ENCODE peak calls at places on chromosomes 1 and 21, in eight cellular contexts. One of them, this sample, is unnamed.

GRCh38 chr1:64743954-64744491 is 852 bp upstream of the RAVER2 start:
- DNase-seq in stimulated activated naive CD8-positive, alpha-beta T cell treated with anti-CD3 and anti-CD28 coated beads, Interleukin-15, Interleukin-2, amounts not matched to agents 100 U/mL and 50 U/mL, for 24 hours: no peak
- DNase-seq in GM18507: no peak
- DNase-seq in stimulated activated CD8-positive, alpha-beta memory T cell treated with anti-CD3 and anti-CD28 coated beads, Interleukin-4, amount 100 ng/mL, for 1 hour: no peak
- DNase-seq in GM23248: no peak
- DNase-seq in NCI-H345: peak; percentile 45
- DNase-seq in activated T-cell treated with anti-CD3 and anti-CD28 coated beads for 1 hour: no peak
- DNase-seq in ELF-1: no peak
- DNase-seq in this sample: no peak

GRCh38 chr1:235917267-235917811 is 50.6 kb upstream of the LYST start:
- DNase-seq in stimulated activated naive CD8-positive, alpha-beta T cell treated with anti-CD3 and anti-CD28 coated beads, Interleukin-15, Interleukin-2, amounts not matched to agents 100 U/mL and 50 U/mL, for 24 hours: peak; percentile 63
- DNase-seq in GM18507: no peak
- DNase-seq in stimulated activated CD8-positive, alpha-beta memory T cell treated with anti-CD3 and anti-CD28 coated beads, Interleukin-4, amount 100 ng/mL, for 1 hour: peak; percentile 33
- DNase-seq in GM23248: peak; percentile 99
- DNase-seq in NCI-H345: peak; percentile 57
- DNase-seq in activated T-cell treated with anti-CD3 and anti-CD28 coated beads for 1 hour: peak; percentile 24
- DNase-seq in ELF-1: no peak
- DNase-seq in this sample: peak; percentile 99

GRCh38 chr21:35298757-35299156 is 249.7 kb upstream of the RUNX1 start:
- DNase-seq in stimulated activated naive CD8-positive, alpha-beta T cell treated with anti-CD3 and anti-CD28 coated beads, Interleukin-15, Interleukin-2, amounts not matched to agents 100 U/mL and 50 U/mL, for 24 hours: no peak
- DNase-seq in GM18507: no peak
- DNase-seq in stimulated activated CD8-positive, alpha-beta memory T cell treated with anti-CD3 and anti-CD28 coated beads, Interleukin-4, amount 100 ng/mL, for 1 hour: no peak
- DNase-seq in GM23248: peak; percentile 1
- DNase-seq in NCI-H345: no peak
- DNase-seq in activated T-cell treated with anti-CD3 and anti-CD28 coated beads for 1 hour: no peak
- DNase-seq in ELF-1: no peak
- DNase-seq in this sample: no peak

GRCh38 chr21:15001773-15002647 is 62.8 kb downstream of the NRIP1 start:
- DNase-seq in stimulated activated naive CD8-positive, alpha-beta T cell treated with anti-CD3 and anti-CD28 coated beads, Interleukin-15, Interleukin-2, amounts not matched to agents 100 U/mL and 50 U/mL, for 24 hours: no peak
- DNase-seq in GM18507: no peak
- DNase-seq in stimulated activated CD8-positive, alpha-beta memory T cell treated with anti-CD3 and anti-CD28 coated beads, Interleukin-4, amount 100 ng/mL, for 1 hour: no peak
- DNase-seq in GM23248: no peak
- DNase-seq in NCI-H345: no peak
- DNase-seq in activated T-cell treated with anti-CD3 and anti-CD28 coated beads for 1 hour: no peak
- DNase-seq in ELF-1: no peak
- DNase-seq in this sample: no peak

GRCh38 chr1:33872275-33872674 is 8.4 kb downstream of the HMGB4 start:
- DNase-seq in stimulated activated naive CD8-positive, alpha-beta T cell treated with anti-CD3 and anti-CD28 coated beads, Interleukin-15, Interleukin-2, amounts not matched to agents 100 U/mL and 50 U/mL, for 24 hours: no peak
- DNase-seq in GM18507: no peak
- DNase-seq in stimulated activated CD8-positive, alpha-beta memory T cell treated with anti-CD3 and anti-CD28 coated beads, Interleukin-4, amount 100 ng/mL, for 1 hour: no peak
- DNase-seq in GM23248: no peak
- DNase-seq in NCI-H345: no peak
- DNase-seq in activated T-cell treated with anti-CD3 and anti-CD28 coated beads for 1 hour: no peak
- DNase-seq in ELF-1: no peak
- DNase-seq in this sample: no peak

GRCh38 chr21:41976611-41977010 is 22.8 kb upstream of the C2CD2 start:
- DNase-seq in stimulated activated naive CD8-positive, alpha-beta T cell treated with anti-CD3 and anti-CD28 coated beads, Interleukin-15, Interleukin-2, amounts not matched to agents 100 U/mL and 50 U/mL, for 24 hours: no peak
- DNase-seq in GM18507: no peak
- DNase-seq in stimulated activated CD8-positive, alpha-beta memory T cell treated with anti-CD3 and anti-CD28 coated beads, Interleukin-4, amount 100 ng/mL, for 1 hour: no peak
- DNase-seq in GM23248: no peak
- DNase-seq in NCI-H345: no peak
- DNase-seq in activated T-cell treated with anti-CD3 and anti-CD28 coated beads for 1 hour: no peak
- DNase-seq in ELF-1: no peak
- DNase-seq in this sample: no peak

GRCh38 chr1:234538062-234538731 is 59.2 kb upstream of the TARBP1 start:
- DNase-seq in stimulated activated naive CD8-positive, alpha-beta T cell treated with anti-CD3 and anti-CD28 coated beads, Interleukin-15, Interleukin-2, amounts not matched to agents 100 U/mL and 50 U/mL, for 24 hours: no peak
- DNase-seq in GM18507: no peak
- DNase-seq in stimulated activated CD8-positive, alpha-beta memory T cell treated with anti-CD3 and anti-CD28 coated beads, Interleukin-4, amount 100 ng/mL, for 1 hour: no peak
- DNase-seq in GM23248: no peak
- DNase-seq in NCI-H345: no peak
- DNase-seq in activated T-cell treated with anti-CD3 and anti-CD28 coated beads for 1 hour: no peak
- DNase-seq in ELF-1: no peak
- DNase-seq in this sample: no peak

GRCh38 chr1:117584181-117584580 is 21.7 kb upstream of the TENT5C start:
- DNase-seq in stimulated activated naive CD8-positive, alpha-beta T cell treated with anti-CD3 and anti-CD28 coated beads, Interleukin-15, Interleukin-2, amounts not matched to agents 100 U/mL and 50 U/mL, for 24 hours: no peak
- DNase-seq in GM18507: no peak
- DNase-seq in stimulated activated CD8-positive, alpha-beta memory T cell treated with anti-CD3 and anti-CD28 coated beads, Interleukin-4, amount 100 ng/mL, for 1 hour: no peak
- DNase-seq in GM23248: no peak
- DNase-seq in NCI-H345: no peak
- DNase-seq in activated T-cell treated with anti-CD3 and anti-CD28 coated beads for 1 hour: no peak
- DNase-seq in ELF-1: no peak
- DNase-seq in this sample: no peak

GRCh38 chr1:240914506-240914905 is 302.6 kb upstream of the GREM2 start:
- DNase-seq in stimulated activated naive CD8-positive, alpha-beta T cell treated with anti-CD3 and anti-CD28 coated beads, Interleukin-15, Interleukin-2, amounts not matched to agents 100 U/mL and 50 U/mL, for 24 hours: no peak
- DNase-seq in GM18507: no peak
- DNase-seq in stimulated activated CD8-positive, alpha-beta memory T cell treated with anti-CD3 and anti-CD28 coated beads, Interleukin-4, amount 100 ng/mL, for 1 hour: no peak
- DNase-seq in GM23248: no peak
- DNase-seq in NCI-H345: no peak
- DNase-seq in activated T-cell treated with anti-CD3 and anti-CD28 coated beads for 1 hour: no peak
- DNase-seq in ELF-1: no peak
- DNase-seq in this sample: no peak

GRCh38 chr1:117093870-117094621 is 27.5 kb downstream of the TRIM45 start:
- DNase-seq in stimulated activated naive CD8-positive, alpha-beta T cell treated with anti-CD3 and anti-CD28 coated beads, Interleukin-15, Interleukin-2, amounts not matched to agents 100 U/mL and 50 U/mL, for 24 hours: peak; percentile 31
- DNase-seq in GM18507: no peak
- DNase-seq in stimulated activated CD8-positive, alpha-beta memory T cell treated with anti-CD3 and anti-CD28 coated beads, Interleukin-4, amount 100 ng/mL, for 1 hour: peak; percentile 2
- DNase-seq in GM23248: peak; percentile 78
- DNase-seq in NCI-H345: no peak
- DNase-seq in activated T-cell treated with anti-CD3 and anti-CD28 coated beads for 1 hour: peak; percentile 9
- DNase-seq in ELF-1: peak; percentile 19
- DNase-seq in this sample: no peak

GRCh38 chr1:15053091-15053657 is 100.4 kb upstream of the TMEM51 start:
- DNase-seq in stimulated activated naive CD8-positive, alpha-beta T cell treated with anti-CD3 and anti-CD28 coated beads, Interleukin-15, Interleukin-2, amounts not matched to agents 100 U/mL and 50 U/mL, for 24 hours: no peak
- DNase-seq in GM18507: no peak
- DNase-seq in stimulated activated CD8-positive, alpha-beta memory T cell treated with anti-CD3 and anti-CD28 coated beads, Interleukin-4, amount 100 ng/mL, for 1 hour: no peak
- DNase-seq in GM23248: no peak
- DNase-seq in NCI-H345: no peak
- DNase-seq in activated T-cell treated with anti-CD3 and anti-CD28 coated beads for 1 hour: no peak
- DNase-seq in ELF-1: peak; percentile 52
- DNase-seq in this sample: no peak

GRCh38 chr1:157154291-157154690 is 16.1 kb upstream of the ETV3 start:
- DNase-seq in stimulated activated naive CD8-positive, alpha-beta T cell treated with anti-CD3 and anti-CD28 coated beads, Interleukin-15, Interleukin-2, amounts not matched to agents 100 U/mL and 50 U/mL, for 24 hours: no peak
- DNase-seq in GM18507: no peak
- DNase-seq in stimulated activated CD8-positive, alpha-beta memory T cell treated with anti-CD3 and anti-CD28 coated beads, Interleukin-4, amount 100 ng/mL, for 1 hour: no peak
- DNase-seq in GM23248: no peak
- DNase-seq in NCI-H345: no peak
- DNase-seq in activated T-cell treated with anti-CD3 and anti-CD28 coated beads for 1 hour: no peak
- DNase-seq in ELF-1: no peak
- DNase-seq in this sample: no peak

GRCh38 chr1:206573772-206574161 is 38.5 kb downstream of the EIF2D start:
- DNase-seq in stimulated activated naive CD8-positive, alpha-beta T cell treated with anti-CD3 and anti-CD28 coated beads, Interleukin-15, Interleukin-2, amounts not matched to agents 100 U/mL and 50 U/mL, for 24 hours: no peak
- DNase-seq in GM18507: no peak
- DNase-seq in stimulated activated CD8-positive, alpha-beta memory T cell treated with anti-CD3 and anti-CD28 coated beads, Interleukin-4, amount 100 ng/mL, for 1 hour: no peak
- DNase-seq in GM23248: no peak
- DNase-seq in NCI-H345: no peak
- DNase-seq in activated T-cell treated with anti-CD3 and anti-CD28 coated beads for 1 hour: no peak
- DNase-seq in ELF-1: no peak
- DNase-seq in this sample: no peak

GRCh38 chr1:185317886-185318310 is 855 bp upstream of the IVNS1ABP start:
- DNase-seq in stimulated activated naive CD8-positive, alpha-beta T cell treated with anti-CD3 and anti-CD28 coated beads, Interleukin-15, Interleukin-2, amounts not matched to agents 100 U/mL and 50 U/mL, for 24 hours: peak; percentile 77
- DNase-seq in GM18507: peak; percentile 39
- DNase-seq in stimulated activated CD8-positive, alpha-beta memory T cell treated with anti-CD3 and anti-CD28 coated beads, Interleukin-4, amount 100 ng/mL, for 1 hour: peak; percentile 51
- DNase-seq in GM23248: peak; percentile 64
- DNase-seq in NCI-H345: peak; percentile 54
- DNase-seq in activated T-cell treated with anti-CD3 and anti-CD28 coated beads for 1 hour: peak; percentile 54
- DNase-seq in ELF-1: no peak
- DNase-seq in this sample: peak; percentile 90

GRCh38 chr1:174156437-174156836 is 2.9 kb upstream of the RABGAP1L start:
- DNase-seq in stimulated activated naive CD8-positive, alpha-beta T cell treated with anti-CD3 and anti-CD28 coated beads, Interleukin-15, Interleukin-2, amounts not matched to agents 100 U/mL and 50 U/mL, for 24 hours: no peak
- DNase-seq in GM18507: no peak
- DNase-seq in stimulated activated CD8-positive, alpha-beta memory T cell treated with anti-CD3 and anti-CD28 coated beads, Interleukin-4, amount 100 ng/mL, for 1 hour: no peak
- DNase-seq in GM23248: no peak
- DNase-seq in NCI-H345: no peak
- DNase-seq in activated T-cell treated with anti-CD3 and anti-CD28 coated beads for 1 hour: no peak
- DNase-seq in ELF-1: no peak
- DNase-seq in this sample: no peak

GRCh38 chr1:55700359-55701130 is 485.4 kb upstream of the USP24 start:
- DNase-seq in stimulated activated naive CD8-positive, alpha-beta T cell treated with anti-CD3 and anti-CD28 coated beads, Interleukin-15, Interleukin-2, amounts not matched to agents 100 U/mL and 50 U/mL, for 24 hours: no peak
- DNase-seq in GM18507: no peak
- DNase-seq in stimulated activated CD8-positive, alpha-beta memory T cell treated with anti-CD3 and anti-CD28 coated beads, Interleukin-4, amount 100 ng/mL, for 1 hour: no peak
- DNase-seq in GM23248: peak; percentile 65
- DNase-seq in NCI-H345: no peak
- DNase-seq in activated T-cell treated with anti-CD3 and anti-CD28 coated beads for 1 hour: no peak
- DNase-seq in ELF-1: no peak
- DNase-seq in this sample: no peak

GRCh38 chr1:68954841-68955240 is 458.0 kb upstream of the DEPDC1 start:
- DNase-seq in stimulated activated naive CD8-positive, alpha-beta T cell treated with anti-CD3 and anti-CD28 coated beads, Interleukin-15, Interleukin-2, amounts not matched to agents 100 U/mL and 50 U/mL, for 24 hours: no peak
- DNase-seq in GM18507: no peak
- DNase-seq in stimulated activated CD8-positive, alpha-beta memory T cell treated with anti-CD3 and anti-CD28 coated beads, Interleukin-4, amount 100 ng/mL, for 1 hour: no peak
- DNase-seq in GM23248: peak; percentile 12
- DNase-seq in NCI-H345: no peak
- DNase-seq in activated T-cell treated with anti-CD3 and anti-CD28 coated beads for 1 hour: no peak
- DNase-seq in ELF-1: no peak
- DNase-seq in this sample: no peak

GRCh38 chr1:114386129-114387037 is 124.6 kb downstream of the TRIM33 start:
- DNase-seq in stimulated activated naive CD8-positive, alpha-beta T cell treated with anti-CD3 and anti-CD28 coated beads, Interleukin-15, Interleukin-2, amounts not matched to agents 100 U/mL and 50 U/mL, for 24 hours: no peak
- DNase-seq in GM18507: no peak
- DNase-seq in stimulated activated CD8-positive, alpha-beta memory T cell treated with anti-CD3 and anti-CD28 coated beads, Interleukin-4, amount 100 ng/mL, for 1 hour: no peak
- DNase-seq in GM23248: no peak
- DNase-seq in NCI-H345: no peak
- DNase-seq in activated T-cell treated with anti-CD3 and anti-CD28 coated beads for 1 hour: no peak
- DNase-seq in ELF-1: no peak
- DNase-seq in this sample: no peak

GRCh38 chr1:81113688-81114087 is 687.0 kb upstream of the ADGRL2 start:
- DNase-seq in stimulated activated naive CD8-positive, alpha-beta T cell treated with anti-CD3 and anti-CD28 coated beads, Interleukin-15, Interleukin-2, amounts not matched to agents 100 U/mL and 50 U/mL, for 24 hours: no peak
- DNase-seq in GM18507: no peak
- DNase-seq in stimulated activated CD8-positive, alpha-beta memory T cell treated with anti-CD3 and anti-CD28 coated beads, Interleukin-4, amount 100 ng/mL, for 1 hour: no peak
- DNase-seq in GM23248: no peak
- DNase-seq in NCI-H345: no peak
- DNase-seq in activated T-cell treated with anti-CD3 and anti-CD28 coated beads for 1 hour: no peak
- DNase-seq in ELF-1: no peak
- DNase-seq in this sample: no peak

GRCh38 chr21:33855190-33855589 is 60.4 kb downstream of the ATP5PO start:
- DNase-seq in stimulated activated naive CD8-positive, alpha-beta T cell treated with anti-CD3 and anti-CD28 coated beads, Interleukin-15, Interleukin-2, amounts not matched to agents 100 U/mL and 50 U/mL, for 24 hours: no peak
- DNase-seq in GM18507: no peak
- DNase-seq in stimulated activated CD8-positive, alpha-beta memory T cell treated with anti-CD3 and anti-CD28 coated beads, Interleukin-4, amount 100 ng/mL, for 1 hour: no peak
- DNase-seq in GM23248: no peak
- DNase-seq in NCI-H345: no peak
- DNase-seq in activated T-cell treated with anti-CD3 and anti-CD28 coated beads for 1 hour: no peak
- DNase-seq in ELF-1: no peak
- DNase-seq in this sample: no peak

GRCh38 chr1:192463661-192464060 is 111.9 kb upstream of the RGS1 start:
- DNase-seq in stimulated activated naive CD8-positive, alpha-beta T cell treated with anti-CD3 and anti-CD28 coated beads, Interleukin-15, Interleukin-2, amounts not matched to agents 100 U/mL and 50 U/mL, for 24 hours: no peak
- DNase-seq in GM18507: no peak
- DNase-seq in stimulated activated CD8-positive, alpha-beta memory T cell treated with anti-CD3 and anti-CD28 coated beads, Interleukin-4, amount 100 ng/mL, for 1 hour: no peak
- DNase-seq in GM23248: no peak
- DNase-seq in NCI-H345: no peak
- DNase-seq in activated T-cell treated with anti-CD3 and anti-CD28 coated beads for 1 hour: no peak
- DNase-seq in ELF-1: no peak
- DNase-seq in this sample: no peak

GRCh38 chr1:179973198-179974114 is 18.8 kb downstream of the CEP350 start:
- DNase-seq in stimulated activated naive CD8-positive, alpha-beta T cell treated with anti-CD3 and anti-CD28 coated beads, Interleukin-15, Interleukin-2, amounts not matched to agents 100 U/mL and 50 U/mL, for 24 hours: no peak
- DNase-seq in GM18507: no peak
- DNase-seq in stimulated activated CD8-positive, alpha-beta memory T cell treated with anti-CD3 and anti-CD28 coated beads, Interleukin-4, amount 100 ng/mL, for 1 hour: no peak
- DNase-seq in GM23248: no peak
- DNase-seq in NCI-H345: no peak
- DNase-seq in activated T-cell treated with anti-CD3 and anti-CD28 coated beads for 1 hour: no peak
- DNase-seq in ELF-1: no peak
- DNase-seq in this sample: no peak

GRCh38 chr1:107057197-107058133 is 991 bp downstream of the PRMT6 start:
- DNase-seq in stimulated activated naive CD8-positive, alpha-beta T cell treated with anti-CD3 and anti-CD28 coated beads, Interleukin-15, Interleukin-2, amounts not matched to agents 100 U/mL and 50 U/mL, for 24 hours: peak; percentile 66
- DNase-seq in GM18507: peak; percentile 14
- DNase-seq in stimulated activated CD8-positive, alpha-beta memory T cell treated with anti-CD3 and anti-CD28 coated beads, Interleukin-4, amount 100 ng/mL, for 1 hour: no peak
- DNase-seq in GM23248: peak; percentile 84
- DNase-seq in NCI-H345: peak; percentile 67
- DNase-seq in activated T-cell treated with anti-CD3 and anti-CD28 coated beads for 1 hour: peak; percentile 13
- DNase-seq in ELF-1: peak; percentile 72
- DNase-seq in this sample: no peak

GRCh38 chr1:65508051-65508450 is 87.6 kb downstream of the LEPR start:
- DNase-seq in stimulated activated naive CD8-positive, alpha-beta T cell treated with anti-CD3 and anti-CD28 coated beads, Interleukin-15, Interleukin-2, amounts not matched to agents 100 U/mL and 50 U/mL, for 24 hours: no peak
- DNase-seq in GM18507: no peak
- DNase-seq in stimulated activated CD8-positive, alpha-beta memory T cell treated with anti-CD3 and anti-CD28 coated beads, Interleukin-4, amount 100 ng/mL, for 1 hour: no peak
- DNase-seq in GM23248: no peak
- DNase-seq in NCI-H345: no peak
- DNase-seq in activated T-cell treated with anti-CD3 and anti-CD28 coated beads for 1 hour: no peak
- DNase-seq in ELF-1: no peak
- DNase-seq in this sample: no peak

GRCh38 chr1:3852711-3853498 is 4.1 kb downstream of the CEP104 start:
- DNase-seq in stimulated activated naive CD8-positive, alpha-beta T cell treated with anti-CD3 and anti-CD28 coated beads, Interleukin-15, Interleukin-2, amounts not matched to agents 100 U/mL and 50 U/mL, for 24 hours: no peak
- DNase-seq in GM18507: no peak
- DNase-seq in stimulated activated CD8-positive, alpha-beta memory T cell treated with anti-CD3 and anti-CD28 coated beads, Interleukin-4, amount 100 ng/mL, for 1 hour: no peak
- DNase-seq in GM23248: peak; percentile 10
- DNase-seq in NCI-H345: no peak
- DNase-seq in activated T-cell treated with anti-CD3 and anti-CD28 coated beads for 1 hour: no peak
- DNase-seq in ELF-1: no peak
- DNase-seq in this sample: no peak

GRCh38 chr1:33327587-33328325 is 6.9 kb upstream of the A3GALT2 start:
- DNase-seq in stimulated activated naive CD8-positive, alpha-beta T cell treated with anti-CD3 and anti-CD28 coated beads, Interleukin-15, Interleukin-2, amounts not matched to agents 100 U/mL and 50 U/mL, for 24 hours: no peak
- DNase-seq in GM18507: no peak
- DNase-seq in stimulated activated CD8-positive, alpha-beta memory T cell treated with anti-CD3 and anti-CD28 coated beads, Interleukin-4, amount 100 ng/mL, for 1 hour: no peak
- DNase-seq in GM23248: peak; percentile 98
- DNase-seq in NCI-H345: peak; percentile 25
- DNase-seq in activated T-cell treated with anti-CD3 and anti-CD28 coated beads for 1 hour: no peak
- DNase-seq in ELF-1: no peak
- DNase-seq in this sample: no peak

GRCh38 chr1:229440821-229441537 is 7.1 kb upstream of the ACTA1 start:
- DNase-seq in stimulated activated naive CD8-positive, alpha-beta T cell treated with anti-CD3 and anti-CD28 coated beads, Interleukin-15, Interleukin-2, amounts not matched to agents 100 U/mL and 50 U/mL, for 24 hours: no peak
- DNase-seq in GM18507: peak; percentile 77
- DNase-seq in stimulated activated CD8-positive, alpha-beta memory T cell treated with anti-CD3 and anti-CD28 coated beads, Interleukin-4, amount 100 ng/mL, for 1 hour: no peak
- DNase-seq in GM23248: peak; percentile 64
- DNase-seq in NCI-H345: no peak
- DNase-seq in activated T-cell treated with anti-CD3 and anti-CD28 coated beads for 1 hour: no peak
- DNase-seq in ELF-1: no peak
- DNase-seq in this sample: no peak

This sample was measured in vagina.